ENCODE peak calls at places on chromosome 19, in four cellular contexts. U is GM12878, B is K562, R is HepG2. P is an unnamed sample.

GRCh38 chr19:45825917-45826893 is 11.1 kb upstream of the RSPH6A start:
- DNase-seq in U (no peak), B (no peak), R (no peak), P (no peak)

GRCh38 chr19:9842834-9843625 is 7.9 kb downstream of the PIN1 start:
- DNase-seq in U (no peak), B (no peak), R (no peak), P (no peak)

GRCh38 chr19:10878253-10878652 is 6.9 kb downstream of the CARM1 start:
- DNase-seq in U (no peak), B (no peak), R (no peak), P (no peak)

GRCh38 chr19:46859637-46860124 is 1.1 kb upstream of the ARHGAP35 start:
- DNase-seq in U (no peak), B (peak), R (peak), P (peak)

GRCh38 chr19:55545913-55546495 is 661 bp upstream of the SBK3 start:
- DNase-seq in U (no peak), B (no peak), R (peak), P (no peak)

GRCh38 chr19:1011831-1012333 is 9.0 kb downstream of the TMEM259 start:
- DNase-seq in U (no peak), B (no peak), R (no peak), P (no peak)

GRCh38 chr19:42850981-42851717 is 28.4 kb downstream of the PSG1 start:
- DNase-seq in U (no peak), B (no peak), R (peak), P (peak)

GRCh38 chr19:2775556-2776430 is 7.3 kb downstream of the SGTA start:
- DNase-seq in U (no peak), B (peak), R (peak), P (no peak)

GRCh38 chr19:45069056-45069455 is 7.2 kb downstream of the ZNF296 start:
- DNase-seq in U (no peak), B (peak), R (no peak), P (peak)

DNA sequence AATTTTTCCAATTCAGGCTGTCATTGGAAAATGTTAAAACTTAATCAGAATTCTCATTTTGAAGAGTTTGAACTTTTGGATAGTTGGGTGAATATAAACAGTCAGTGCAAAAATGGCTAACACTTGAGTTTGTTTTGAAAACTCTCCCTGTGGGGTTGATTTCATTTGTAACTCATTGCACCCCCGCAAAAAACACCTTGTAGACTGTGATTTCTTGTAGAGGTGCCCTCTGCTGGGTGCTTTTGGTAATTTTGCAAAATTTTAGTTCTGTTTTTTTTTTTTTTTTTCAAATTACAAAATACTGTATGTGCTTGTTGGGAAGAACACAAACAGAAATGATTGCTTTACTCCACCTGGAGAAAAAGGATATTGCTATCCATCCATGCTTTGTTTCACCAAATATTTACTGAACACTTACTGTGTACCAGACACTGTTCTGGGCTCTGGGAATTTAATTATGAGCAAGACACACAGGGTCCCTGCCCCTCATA is 28.2 kb upstream of the GPI start:
- DNase-seq in U (no peak), B (peak), R (no peak), P (peak)
- TF ChIP-seq POLR2AphosphoS2 in U (no peak), B (no peak), R (no peak), P (no peak)

GRCh38 chr19:16117594-16118033 is 5.9 kb downstream of the RAB8A start:
- DNase-seq in U (no peak), B (no peak), R (no peak), P (no peak)
- TF ChIP-seq POLR2AphosphoS2 in U (no peak), B (no peak), R (no peak), P (no peak)

DNA sequence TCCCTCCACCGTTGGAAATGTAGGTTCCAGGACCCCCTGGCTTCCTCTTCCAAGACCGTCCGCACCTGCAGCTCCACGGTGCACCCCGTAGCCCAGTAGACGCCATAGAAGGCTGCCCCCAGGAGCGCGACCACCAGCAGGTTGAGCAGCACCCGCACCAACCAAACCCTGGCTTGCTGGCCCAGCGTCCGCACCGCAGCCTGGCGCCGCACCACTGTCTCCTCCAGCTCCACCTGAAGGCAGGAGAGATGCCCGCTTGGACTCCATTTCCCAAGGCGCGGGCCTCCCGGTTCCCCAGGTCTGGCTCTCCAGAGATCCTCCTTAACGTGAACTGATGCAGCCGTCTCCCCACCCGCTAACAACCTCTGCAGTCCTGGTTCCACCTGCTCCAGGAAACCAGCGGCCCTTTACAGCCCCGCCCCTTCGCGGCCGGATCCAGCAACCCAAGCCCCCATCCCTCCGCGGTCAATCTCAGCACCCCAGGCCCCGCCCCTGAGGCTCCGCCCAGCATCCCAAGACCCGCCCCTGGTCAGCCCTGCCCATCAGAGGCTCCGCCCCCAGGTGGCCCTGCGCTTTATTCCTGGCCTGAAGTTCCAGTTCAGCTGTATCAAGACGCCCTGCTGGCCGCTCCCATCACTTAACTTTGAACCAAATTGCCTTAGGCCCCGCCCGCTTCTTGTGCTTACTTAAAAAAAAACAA is 5.0 kb upstream of the LENG1 start:
- DNase-seq in U (no peak), B (peak), R (no peak), P (peak)
- TF ChIP-seq POLR2AphosphoS2 in U (no peak), B (no peak), R (no peak), P (no peak)

GRCh38 chr19:4673726-4674125 is 3.6 kb upstream of the MYDGF start:
- DNase-seq in U (no peak), B (no peak), R (no peak), P (no peak)
- TF ChIP-seq POLR2AphosphoS2 in U (no peak), B (no peak), R (no peak), P (no peak)